ENCODE peak calls at places on chromosomes 1 and 21, in four cellular contexts. V, H, L and U are unnamed samples.

GRCh38 chr21:31264574-31264973 is 79.5 kb downstream of the TIAM1 start:
- DNase-seq in L (no peak), V (no peak), H (no peak), U (no peak)

GRCh38 chr1:183330335-183330734 is 87.8 kb downstream of the NMNAT2 start:
- DNase-seq in V (no peak), L (no peak), H (no peak), U (no peak)

GRCh38 chr1:161791889-161792655 is 26.0 kb downstream of the ATF6 start:
- DNase-seq in L (no peak), H (no peak), V (no peak), U (no peak)

GRCh38 chr1:38183094-38183493 is 136.5 kb upstream of the POU3F1 start:
- DNase-seq in L (no peak), H (no peak), V (no peak), U (peak; percentile 37)

GRCh38 chr1:84847253-84848247 is 45.5 kb downstream of the LPAR3 start:
- DNase-seq in H (peak; percentile 95), L (peak; percentile 95), V (peak; percentile 87), U (peak; percentile 87)

GRCh38 chr1:167542109-167543032 is 11.2 kb downstream of the CREG1 start:
- DNase-seq in V (no peak), L (no peak), H (no peak), U (no peak)

GRCh38 chr1:247415423-247416361 is at the start of gene NLRP3:
- DNase-seq in L (no peak), H (peak; percentile 34), V (no peak), U (no peak)

GRCh38 chr1:33446590-33446989 is 15.7 kb upstream of the PHC2 start:
- DNase-seq in L (no peak), H (no peak), V (no peak), U (no peak)

GRCh38 chr1:112040891-112041740 is 51.6 kb upstream of the KCND3 start:
- DNase-seq in V (no peak), L (no peak), H (no peak), U (no peak)

GRCh38 chr21:39050839-39051560 is 132.3 kb downstream of the PSMG1 start:
- DNase-seq in L (no peak), V (no peak), H (no peak), U (no peak)

GRCh38 chr1:217133958-217134856 is 411.0 kb upstream of the ESRRG start:
- DNase-seq in H (no peak), V (no peak), L (no peak), U (no peak)

GRCh38 chr1:214328770-214329455 is 48.0 kb downstream of the SMYD2 start:
- DNase-seq in H (peak; percentile 89), L (peak; percentile 82), V (peak; percentile 69), U (peak; percentile 55)

GRCh38 chr1:20342294-20343148 is 51.8 kb downstream of the VWA5B1 start:
- DNase-seq in L (no peak), V (no peak), H (no peak), U (peak; percentile 56)

GRCh38 chr1:27366411-27367159 is at the start of gene MAP3K6:
- DNase-seq in H (peak; percentile 90), V (no peak), L (peak; percentile 95), U (peak; percentile 95)

GRCh38 chr1:165678509-165678908 is 19.9 kb downstream of the ALDH9A1 start:
- DNase-seq in L (no peak), H (no peak), V (no peak), U (no peak)

GRCh38 chr1:52365091-52365745 is 787 bp downstream of the CC2D1B start:
- DNase-seq in L (peak; percentile 49), V (no peak), H (peak; percentile 47), U (no peak)

GRCh38 chr1:117735045-117735992 is 129.5 kb downstream of the TENT5C start:
- DNase-seq in H (peak; percentile 43), V (no peak), L (no peak), U (no peak)

GRCh38 chr1:27350673-27351540 is 9.1 kb downstream of the SYTL1 start:
- DNase-seq in L (no peak), V (no peak), H (no peak), U (peak; percentile 85)

GRCh38 chr21:34017127-34017961 is 56.0 kb upstream of the MRPS6 start:
- DNase-seq in L (no peak), V (no peak), H (no peak), U (no peak)

GRCh38 chr1:198604973-198605372 is 33.9 kb upstream of the PTPRC start:
- DNase-seq in V (no peak), H (no peak), L (no peak), U (no peak)

GRCh38 chr21:35428489-35428888 is 379.4 kb upstream of the RUNX1 start:
- DNase-seq in V (no peak), H (no peak), L (no peak), U (no peak)

GRCh38 chr1:219325368-219325742 is 151.7 kb downstream of the LYPLAL1 start:
- DNase-seq in H (no peak), V (no peak), L (no peak), U (no peak)

GRCh38 chr1:64453695-64454094 is 16.2 kb upstream of the CACHD1 start:
- DNase-seq in L (no peak), H (no peak), V (no peak), U (no peak)

GRCh38 chr1:47830856-47831255 is 166.3 kb downstream of the TRABD2B start:
- DNase-seq in L (no peak), H (no peak), V (no peak), U (no peak)

GRCh38 chr1:248871837-248872401 is 13.0 kb upstream of the ZNF692 start:
- DNase-seq in H (no peak), V (no peak), L (no peak), U (no peak)

GRCh38 chr1:232473319-232473718 is 156.6 kb downstream of the SIPA1L2 start:
- DNase-seq in V (no peak), H (no peak), L (no peak), U (no peak)

GRCh38 chr1:164613176-164613575 is 54.2 kb downstream of the PBX1 start:
- DNase-seq in H (peak; percentile 40), V (no peak), L (no peak), U (no peak)

GRCh38 chr1:93876284-93876683 is 2.7 kb downstream of the DNTTIP2 start:
- DNase-seq in V (no peak), H (no peak), L (no peak), U (no peak)

GRCh38 chr1:156464335-156464734 is 36.2 kb downstream of the MEF2D start:
- DNase-seq in V (no peak), H (no peak), L (no peak), U (no peak)

GRCh38 chr1:156463874-156464273 is 36.7 kb downstream of the MEF2D start:
- DNase-seq in H (no peak), L (no peak), V (no peak), U (no peak)

GRCh38 chr1:156467385-156467784 is 33.2 kb downstream of the MEF2D start:
- DNase-seq in V (no peak), H (no peak), L (no peak), U (no peak)

GRCh38 chr1:156464825-156465452 is 35.6 kb downstream of the MEF2D start:
- DNase-seq in V (no peak), H (no peak), L (no peak), U (no peak)

GRCh38 chr1:156465747-156466365 is 34.7 kb downstream of the MEF2D start:
- DNase-seq in L (no peak), H (no peak), V (no peak), U (no peak)
- TF ChIP-seq CTCF in L (no peak), H (no peak), V (no peak), U (no peak)

GRCh38 chr1:229410370-229410691 is 23.6 kb downstream of the ACTA1 start:
- DNase-seq in V (no peak), H (no peak), L (no peak), U (no peak)

GRCh38 chr1:229412056-229412455 is 21.8 kb downstream of the ACTA1 start:
- DNase-seq in H (no peak), L (no peak), V (no peak), U (no peak)

GRCh38 chr1:229411434-229412055 is 22.3 kb downstream of the ACTA1 start:
- DNase-seq in V (no peak), H (no peak), L (no peak), U (no peak)

GRCh38 chr1:229409616-229410369 is 24.1 kb downstream of the ACTA1 start:
- DNase-seq in L (no peak), H (no peak), V (no peak), U (no peak)

GRCh38 chr1:229410692-229411433 is 23.0 kb downstream of the ACTA1 start:
- DNase-seq in H (peak; percentile 71), L (no peak), V (no peak), U (peak; percentile 78)
- H3K27me3 ChIP-seq in H (peaks cover 33% of the 10 kb centered on the region), L (peaks cover 43% of the 10 kb centered on the region), V (no peaks in the 10 kb centered on the region), U (no peaks in the 10 kb centered on the region)

GRCh38 chr1:22509815-22510214 is 53.5 kb upstream of the EPHA8 start:
- DNase-seq in V (no peak), H (no peak), L (no peak), U (no peak)
- TF ChIP-seq POLR2AphosphoS5 in V (no peak), H (no peak), L (no peak), U (no peak)

GRCh38 chr1:160779662-160780397 is 16.1 kb upstream of the LY9 start:
- DNase-seq in V (no peak), H (no peak), L (no peak), U (no peak)
- TF ChIP-seq CTCF in V (peak; percentile 78), H (no peak), L (no peak), U (no peak)

DNA sequence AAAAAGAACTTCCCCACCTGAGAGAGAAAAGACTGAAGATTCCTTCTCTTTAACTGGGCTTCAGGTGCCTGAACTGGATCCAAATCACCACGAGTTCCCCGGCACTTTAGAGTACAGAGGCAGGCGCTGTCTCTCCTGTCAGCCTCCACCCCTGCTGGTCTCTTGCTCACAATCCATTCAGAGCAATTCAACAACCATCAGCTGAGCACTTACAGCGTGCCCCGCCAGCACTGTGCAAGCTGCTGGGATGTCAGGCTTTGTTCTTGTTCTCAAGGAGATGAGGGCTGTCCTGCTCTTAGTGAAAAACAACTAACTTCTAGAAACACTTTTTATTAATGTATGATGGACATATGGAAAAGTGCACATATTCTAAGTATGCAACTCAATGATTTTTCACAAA is 68.7 kb upstream of the VAMP3 start:
- DNase-seq in L (no peak), H (no peak), V (no peak), U (no peak)
- H3K27me3 ChIP-seq in L (no peaks in the 10 kb centered on the region), H (peaks cover 14% of the 10 kb centered on the region), V (peaks cover 6% of the 10 kb centered on the region), U (peaks cover 1% of the 10 kb centered on the region)

GRCh38 chr1:15735304-15736034 is 589 bp upstream of the SLC25A34 start:
- DNase-seq in V (no peak), H (peak; percentile 65), L (no peak), U (no peak)

GRCh38 chr1:15737324-15738319 is 1.6 kb downstream of the SLC25A34 start:
- DNase-seq in V (no peak), L (no peak), H (no peak), U (no peak)

GRCh38 chr1:15736035-15736665 is at the start of gene SLC25A34:
- DNase-seq in V (no peak), L (no peak), H (peak; percentile 95), U (peak; percentile 89)

GRCh38 chr1:15738416-15739113 is 2.5 kb downstream of the SLC25A34 start:
- DNase-seq in V (no peak), H (no peak), L (no peak), U (no peak)

GRCh38 chr1:15736666-15737229 is 690 bp downstream of the SLC25A34 start:
- DNase-seq in V (no peak), L (no peak), H (peak; percentile 70), U (peak; percentile 81)
- TF ChIP-seq POLR2AphosphoS5 in V (no peak), L (no peak), H (no peak), U (no peak)